ENCODE peak calls at places on chromosomes 6 and 20, in five cellular contexts. C is stimulated activated CD4-positive, alpha-beta T cell treated with anti-CD3 and anti-CD28 coated beads, Interleukin-4, amount 100 ng/mL, for 4 hours; L is stimulated activated naive CD4-positive, alpha-beta T cell; I is foreskin fibroblast; R is body of pancreas. M is an unnamed sample.

GRCh38 chr6:117829594-117830319 is 77.3 kb upstream of the SLC35F1 start:
- DNase-seq in R (no peak), C (no peak), I (no peak), L (no peak), M (no peak)

GRCh38 chr6:40936810-40937209 is 102.2 kb downstream of the UNC5CL start:
- DNase-seq in C (no peak), I (peak; percentile 80), L (no peak), R (no peak), M (peak; percentile 92)

GRCh38 chr6:39068391-39068790 is 19.8 kb downstream of the GLP1R start:
- DNase-seq in I (no peak), R (no peak), L (no peak), C (no peak), M (no peak)

GRCh38 chr6:112936476-112936875 is 589.3 kb downstream of the RFPL4B start:
- DNase-seq in I (peak; percentile 86), C (no peak), R (no peak), L (no peak), M (peak; percentile 76)

GRCh38 chr6:130815200-130816071 is 11.8 kb upstream of the SMLR1 start:
- DNase-seq in I (no peak), R (no peak), L (no peak), C (no peak), M (no peak)

GRCh38 chr6:88248709-88249321 is 82.7 kb upstream of the CNR1 start:
- DNase-seq in L (no peak), R (no peak), C (no peak), I (no peak), M (no peak)

GRCh38 chr6:137665342-137665741 is 171.1 kb upstream of the OLIG3 start:
- DNase-seq in I (no peak), L (no peak), R (no peak), C (no peak), M (no peak)

GRCh38 chr6:8839626-8840025 is 404.3 kb upstream of the SLC35B3 start:
- DNase-seq in L (no peak), C (no peak), R (no peak), I (no peak), M (no peak)

GRCh38 chr20:17430515-17430914 is 100.7 kb downstream of the BFSP1 start:
- DNase-seq in L (no peak), I (no peak), C (no peak), R (no peak), M (no peak)

GRCh38 chr6:28947831-28948270 is 24.1 kb upstream of the TRIM27 start:
- DNase-seq in R (no peak), L (no peak), C (no peak), I (peak; percentile 51), M (no peak)

GRCh38 chr6:107668826-107669474 is 155.2 kb downstream of the SCML4 start:
- DNase-seq in L (no peak), R (no peak), I (no peak), C (no peak), M (no peak)

GRCh38 chr6:41088451-41088850 is 15.7 kb downstream of the NFYA start:
- DNase-seq in R (no peak), L (no peak), C (no peak), I (no peak), M (no peak)